ENCODE peak calls at places on chromosomes 13 and 19, in eight cellular contexts. One of them, this sample, is unnamed.

GRCh38 chr19:9597027-9597426 is 12.7 kb upstream of the ZNF121 start:
- DNase-seq in cardiac muscle cell: peak; percentile 73
- DNase-seq in breast epithelium: no peak
- DNase-seq in OCI-LY7: no peak
- DNase-seq in H9: no peak
- DNase-seq in brain microvascular endothelial cell: peak; percentile 47
- DNase-seq in aorta: no peak
- DNase-seq in GM23338: no peak
- DNase-seq in this sample: no peak

GRCh38 chr13:80083516-80084085 is 257.3 kb downstream of the SPRY2 start:
- DNase-seq in breast epithelium: no peak
- DNase-seq in GM23338: no peak
- DNase-seq in OCI-LY7: no peak
- DNase-seq in aorta: no peak
- DNase-seq in cardiac muscle cell: peak; percentile 75
- DNase-seq in H9: no peak
- DNase-seq in brain microvascular endothelial cell: no peak
- DNase-seq in this sample: no peak

GRCh38 chr13:75876371-75877050 is 240.4 kb downstream of the LMO7 start:
- DNase-seq in OCI-LY7: peak; percentile 69
- DNase-seq in breast epithelium: peak; percentile 49
- DNase-seq in aorta: peak; percentile 51
- DNase-seq in cardiac muscle cell: peak; percentile 77
- DNase-seq in brain microvascular endothelial cell: peak; percentile 54
- DNase-seq in H9: peak; percentile 72
- DNase-seq in GM23338: peak; percentile 85
- DNase-seq in this sample: peak; percentile 26

GRCh38 chr19:33248104-33248503 is 22.5 kb upstream of the SLC7A10 start:
- DNase-seq in breast epithelium: no peak
- DNase-seq in aorta: peak; percentile 38
- DNase-seq in GM23338: no peak
- DNase-seq in OCI-LY7: no peak
- DNase-seq in brain microvascular endothelial cell: no peak
- DNase-seq in H9: no peak
- DNase-seq in cardiac muscle cell: no peak
- DNase-seq in this sample: no peak

GRCh38 chr19:45424191-45425058 is 708 bp upstream of the ERCC1 start:
- DNase-seq in H9: peak; percentile 86
- DNase-seq in brain microvascular endothelial cell: peak; percentile 91
- DNase-seq in aorta: peak; percentile 88
- DNase-seq in breast epithelium: no peak
- DNase-seq in OCI-LY7: peak; percentile 52
- DNase-seq in cardiac muscle cell: peak; percentile 92
- DNase-seq in GM23338: peak; percentile 82
- DNase-seq in this sample: peak; percentile 83

GRCh38 chr13:112756511-112756966 is 66.7 kb downstream of the ATP11A start:
- DNase-seq in GM23338: no peak
- DNase-seq in aorta: no peak
- DNase-seq in breast epithelium: no peak
- DNase-seq in H9: no peak
- DNase-seq in cardiac muscle cell: no peak
- DNase-seq in brain microvascular endothelial cell: no peak
- DNase-seq in OCI-LY7: no peak
- DNase-seq in this sample: no peak

GRCh38 chr13:110617326-110618072 is 2.2 kb downstream of the NAXD start:
- DNase-seq in brain microvascular endothelial cell: peak; percentile 78
- DNase-seq in OCI-LY7: peak; percentile 3
- DNase-seq in breast epithelium: no peak
- DNase-seq in cardiac muscle cell: peak; percentile 84
- DNase-seq in H9: no peak
- DNase-seq in GM23338: peak; percentile 65
- DNase-seq in aorta: no peak
- DNase-seq in this sample: peak; percentile 79

GRCh38 chr13:46909037-46909436 is 12.2 kb upstream of the HTR2A start:
- DNase-seq in aorta: no peak
- DNase-seq in brain microvascular endothelial cell: no peak
- DNase-seq in cardiac muscle cell: peak; percentile 22
- DNase-seq in breast epithelium: no peak
- DNase-seq in GM23338: no peak
- DNase-seq in H9: no peak
- DNase-seq in OCI-LY7: no peak
- DNase-seq in this sample: no peak

GRCh38 chr13:42720116-42720857 is 61.1 kb upstream of the FAM216B start:
- DNase-seq in OCI-LY7: no peak
- DNase-seq in brain microvascular endothelial cell: peak; percentile 98
- DNase-seq in GM23338: no peak
- DNase-seq in cardiac muscle cell: peak; percentile 99
- DNase-seq in breast epithelium: no peak
- DNase-seq in H9: no peak
- DNase-seq in aorta: no peak
- DNase-seq in this sample: peak; percentile 91

GRCh38 chr13:112615391-112615790 is 27.4 kb upstream of the TUBGCP3 start:
- DNase-seq in brain microvascular endothelial cell: no peak
- DNase-seq in cardiac muscle cell: no peak
- DNase-seq in H9: no peak
- DNase-seq in OCI-LY7: no peak
- DNase-seq in GM23338: no peak
- DNase-seq in breast epithelium: no peak
- DNase-seq in aorta: no peak
- DNase-seq in this sample: no peak

GRCh38 chr19:35868823-35869326 is 501 bp downstream of the APLP1 start:
- DNase-seq in OCI-LY7: no peak
- DNase-seq in GM23338: peak; percentile 20
- DNase-seq in brain microvascular endothelial cell: no peak
- DNase-seq in breast epithelium: no peak
- DNase-seq in H9: no peak
- DNase-seq in cardiac muscle cell: no peak
- DNase-seq in aorta: no peak
- DNase-seq in this sample: no peak

GRCh38 chr19:35295792-35296462 is 4.0 kb downstream of the MAG start:
- DNase-seq in H9: peak; percentile 62
- DNase-seq in brain microvascular endothelial cell: no peak
- DNase-seq in aorta: no peak
- DNase-seq in cardiac muscle cell: no peak
- DNase-seq in breast epithelium: no peak
- DNase-seq in OCI-LY7: peak; percentile 92
- DNase-seq in GM23338: peak; percentile 73
- DNase-seq in this sample: no peak

GRCh38 chr13:93235258-93236015 is 8.8 kb downstream of the GPC6 start:
- DNase-seq in aorta: no peak
- DNase-seq in GM23338: no peak
- DNase-seq in OCI-LY7: no peak
- DNase-seq in H9: no peak
- DNase-seq in brain microvascular endothelial cell: no peak
- DNase-seq in cardiac muscle cell: peak; percentile 62
- DNase-seq in breast epithelium: no peak
- DNase-seq in this sample: no peak

GRCh38 chr19:39419003-39419402 is 6.5 kb downstream of the PLEKHG2 start:
- DNase-seq in GM23338: no peak
- DNase-seq in OCI-LY7: no peak
- DNase-seq in aorta: no peak
- DNase-seq in cardiac muscle cell: no peak
- DNase-seq in H9: no peak
- DNase-seq in breast epithelium: no peak
- DNase-seq in brain microvascular endothelial cell: no peak
- DNase-seq in this sample: no peak

GRCh38 chr19:4277051-4277700 is 1.9 kb upstream of the SHD start:
- DNase-seq in brain microvascular endothelial cell: no peak
- DNase-seq in aorta: no peak
- DNase-seq in cardiac muscle cell: no peak
- DNase-seq in breast epithelium: no peak
- DNase-seq in OCI-LY7: no peak
- DNase-seq in GM23338: peak; percentile 35
- DNase-seq in H9: no peak
- DNase-seq in this sample: no peak

GRCh38 chr19:4278926-4279529 is at the start of gene SHD:
- DNase-seq in brain microvascular endothelial cell: no peak
- DNase-seq in H9: no peak
- DNase-seq in cardiac muscle cell: no peak
- DNase-seq in aorta: no peak
- DNase-seq in breast epithelium: no peak
- DNase-seq in OCI-LY7: no peak
- DNase-seq in GM23338: peak; percentile 72
- DNase-seq in this sample: no peak

GRCh38 chr19:4279530-4280422 is 710 bp downstream of the SHD start:
- DNase-seq in OCI-LY7: no peak
- DNase-seq in GM23338: peak; percentile 45
- DNase-seq in brain microvascular endothelial cell: no peak
- DNase-seq in cardiac muscle cell: no peak
- DNase-seq in breast epithelium: no peak
- DNase-seq in aorta: no peak
- DNase-seq in H9: no peak
- DNase-seq in this sample: no peak

GRCh38 chr19:4278460-4278901 is 585 bp upstream of the SHD start:
- DNase-seq in aorta: no peak
- DNase-seq in breast epithelium: no peak
- DNase-seq in cardiac muscle cell: no peak
- DNase-seq in H9: no peak
- DNase-seq in OCI-LY7: no peak
- DNase-seq in GM23338: peak; percentile 59
- DNase-seq in brain microvascular endothelial cell: no peak
- DNase-seq in this sample: no peak

GRCh38 chr19:4278010-4278409 is 1.1 kb upstream of the SHD start:
- DNase-seq in breast epithelium: no peak
- DNase-seq in brain microvascular endothelial cell: no peak
- DNase-seq in OCI-LY7: no peak
- DNase-seq in cardiac muscle cell: no peak
- DNase-seq in aorta: no peak
- DNase-seq in GM23338: no peak
- DNase-seq in H9: no peak
- DNase-seq in this sample: no peak
- H3K27ac ChIP-seq in breast epithelium: no peak overlapping the region
- H3K27ac ChIP-seq in brain microvascular endothelial cell: no peak overlapping the region
- H3K27ac ChIP-seq in OCI-LY7: no peak overlapping the region
- H3K27ac ChIP-seq in cardiac muscle cell: peak overlapping the region; percentile 70
- H3K27ac ChIP-seq in aorta: no peak overlapping the region
- H3K27ac ChIP-seq in GM23338: no peak overlapping the region
- H3K27ac ChIP-seq in H9: no peak overlapping the region
- H3K27ac ChIP-seq in this sample: no peak overlapping the region

GRCh38 chr13:55038230-55038629 is 2009.6 kb downstream of the OLFM4 start:
- DNase-seq in OCI-LY7: no peak
- DNase-seq in breast epithelium: no peak
- DNase-seq in GM23338: no peak
- DNase-seq in cardiac muscle cell: no peak
- DNase-seq in H9: no peak
- DNase-seq in brain microvascular endothelial cell: no peak
- DNase-seq in aorta: no peak
- DNase-seq in this sample: no peak
- H3K27ac ChIP-seq in OCI-LY7: no peak overlapping the region
- H3K27ac ChIP-seq in breast epithelium: no peak overlapping the region
- H3K27ac ChIP-seq in GM23338: peak overlapping the region; percentile 56
- H3K27ac ChIP-seq in cardiac muscle cell: no peak overlapping the region
- H3K27ac ChIP-seq in H9: peak overlapping the region; percentile 75
- H3K27ac ChIP-seq in brain microvascular endothelial cell: no peak overlapping the region
- H3K27ac ChIP-seq in aorta: no peak overlapping the region
- H3K27ac ChIP-seq in this sample: no peak overlapping the region

GRCh38 chr19:7265963-7266362 is 28.3 kb downstream of the INSR start:
- DNase-seq in breast epithelium: no peak
- DNase-seq in OCI-LY7: no peak
- DNase-seq in cardiac muscle cell: no peak
- DNase-seq in aorta: no peak
- DNase-seq in brain microvascular endothelial cell: no peak
- DNase-seq in GM23338: no peak
- DNase-seq in H9: no peak
- DNase-seq in this sample: no peak
- H3K27ac ChIP-seq in breast epithelium: peak overlapping the region; percentile 13
- H3K27ac ChIP-seq in OCI-LY7: no peak overlapping the region
- H3K27ac ChIP-seq in cardiac muscle cell: no peak overlapping the region
- H3K27ac ChIP-seq in aorta: no peak overlapping the region
- H3K27ac ChIP-seq in brain microvascular endothelial cell: no peak overlapping the region
- H3K27ac ChIP-seq in GM23338: no peak overlapping the region
- H3K27ac ChIP-seq in H9: no peak overlapping the region
- H3K27ac ChIP-seq in this sample: no peak overlapping the region

GRCh38 chr19:1238373-1239303 is 833 bp upstream of the CBARP start:
- DNase-seq in aorta: no peak
- DNase-seq in brain microvascular endothelial cell: no peak
- DNase-seq in OCI-LY7: no peak
- DNase-seq in breast epithelium: no peak
- DNase-seq in GM23338: no peak
- DNase-seq in cardiac muscle cell: no peak
- DNase-seq in H9: no peak
- DNase-seq in this sample: no peak
- H3K27ac ChIP-seq in aorta: no peak overlapping the region
- H3K27ac ChIP-seq in brain microvascular endothelial cell: no peak overlapping the region
- H3K27ac ChIP-seq in OCI-LY7: no peak overlapping the region
- H3K27ac ChIP-seq in breast epithelium: peak overlapping the region; percentile 97
- H3K27ac ChIP-seq in GM23338: peak overlapping the region; percentile 32
- H3K27ac ChIP-seq in cardiac muscle cell: peak overlapping the region; percentile 54
- H3K27ac ChIP-seq in H9: no peak overlapping the region
- H3K27ac ChIP-seq in this sample: peak overlapping the region; percentile 31